ENCODE peak calls at places on chromosome 16, in five cellular contexts. I is activated T-cell treated with anti-CD3 and anti-CD28 coated beads, Interleukin-2, amount 50 U/mL, for 4 hours; Z is activated CD8-positive, alpha-beta memory T cell treated with anti-CD3 and anti-CD28 coated beads, Interleukin-2, amount 10 ng/mL, durations not matched to agents 7 days and 5 days; S is activated CD8-positive, alpha-beta T cell treated with anti-CD3 and anti-CD28 coated beads for 36 hours; O is gastroesophageal sphincter. K is an unnamed sample.

GRCh38 chr16:89094252-89094901 is 725 bp downstream of the ACSF3 start:
- ATAC-seq in I (no peak), Z (no peak), S (no peak), O (no peak), K (no peak)

GRCh38 chr16:6132121-6132520 is 1034.5 kb upstream of the EEF2KMT start:
- ATAC-seq in I (no peak), Z (no peak), S (no peak), O (no peak), K (no peak)

GRCh38 chr16:74743045-74743667 is 31.5 kb downstream of the FA2H start:
- ATAC-seq in I (no peak), Z (no peak), S (no peak), O (no peak), K (no peak)

GRCh38 chr16:64724339-64724738 is 397.5 kb downstream of the CDH11 start:
- ATAC-seq in I (no peak), Z (no peak), S (no peak), O (no peak), K (no peak)

GRCh38 chr16:12064291-12064690 is 87.8 kb downstream of the SNX29 start:
- ATAC-seq in I (no peak), Z (no peak), S (no peak), O (no peak), K (no peak)

GRCh38 chr16:714558-715447 is at the start of gene METRN:
- ATAC-seq in I (peak; percentile 90), Z (peak; percentile 92), S (peak; percentile 87), O (peak; percentile 94), K (peak; percentile 89)

GRCh38 chr16:88665148-88665547 is 2.3 kb upstream of the MVD start:
- ATAC-seq in I (no peak), Z (no peak), S (no peak), O (no peak), K (no peak)

GRCh38 chr16:74439685-74440084 is 18.4 kb upstream of the CLEC18B start:
- ATAC-seq in I (no peak), Z (no peak), S (no peak), O (no peak), K (no peak)

GRCh38 chr16:28917095-28917494 is 7.9 kb downstream of the RABEP2 start:
- ATAC-seq in I (no peak), Z (no peak), S (no peak), O (no peak), K (no peak)

GRCh38 chr16:87350681-87351319 is 32.8 kb downstream of the FBXO31 start:
- ATAC-seq in I (no peak), Z (no peak), S (no peak), O (peak; percentile 30), K (no peak)

GRCh38 chr16:11242658-11243057 is 13.3 kb downstream of the SOCS1 start:
- ATAC-seq in I (no peak), Z (no peak), S (no peak), O (no peak), K (no peak)

GRCh38 chr16:79618041-79618711 is 17.6 kb upstream of the MAF start:
- ATAC-seq in I (peak; percentile 19), Z (peak; percentile 73), S (peak; percentile 57), O (no peak), K (peak; percentile 83)

GRCh38 chr16:27407158-27407557 is 5.2 kb downstream of the IL21R start:
- ATAC-seq in I (peak; percentile 1), Z (peak; percentile 6), S (no peak), O (no peak), K (peak; percentile 1)

GRCh38 chr16:58515871-58516767 is 802 bp downstream of the SETD6 start:
- ATAC-seq in I (peak; percentile 69), Z (peak; percentile 71), S (peak; percentile 69), O (peak; percentile 2), K (peak; percentile 53)

GRCh38 chr16:82344157-82344556 is 174.1 kb upstream of the MPHOSPH6 start:
- ATAC-seq in I (no peak), Z (no peak), S (no peak), O (no peak), K (no peak)

GRCh38 chr16:1428511-1428910 is 2.4 kb upstream of the PERCC1 start:
- ATAC-seq in I (peak; percentile 86), Z (peak; percentile 67), S (peak; percentile 86), O (no peak), K (peak; percentile 61)

GRCh38 chr16:57640612-57641011 is 12.2 kb downstream of the ADGRG1 start:
- ATAC-seq in I (no peak), Z (no peak), S (no peak), O (no peak), K (no peak)

GRCh38 chr16:20650400-20651159 is 46.9 kb downstream of the ACSM1 start:
- ATAC-seq in I (no peak), Z (no peak), S (no peak), O (no peak), K (no peak)

GRCh38 chr16:24409045-24409444 is 130.3 kb upstream of the RBBP6 start:
- ATAC-seq in I (no peak), Z (no peak), S (no peak), O (no peak), K (no peak)

GRCh38 chr16:84507011-84507982 is 2.8 kb upstream of the MEAK7 start:
- ATAC-seq in I (no peak), Z (no peak), S (no peak), O (no peak), K (no peak)

GRCh38 chr16:12544477-12545291 is 259.0 kb downstream of the CPPED1 start:
- ATAC-seq in I (no peak), Z (no peak), S (no peak), O (no peak), K (no peak)

GRCh38 chr16:72536673-72537435 is 364.9 kb upstream of the PMFBP1 start:
- ATAC-seq in I (no peak), Z (no peak), S (no peak), O (no peak), K (no peak)

GRCh38 chr16:29784157-29784556 is 6.1 kb downstream of the ZG16 start:
- ATAC-seq in I (peak; percentile 93), Z (peak; percentile 31), S (peak; percentile 85), O (no peak), K (peak; percentile 96)

GRCh38 chr16:51152691-51153261 is 1.7 kb upstream of the SALL1 start:
- ATAC-seq in I (no peak), Z (no peak), S (no peak), O (no peak), K (no peak)

GRCh38 chr16:88684569-88685155 is 1.6 kb downstream of the SNAI3 start:
- ATAC-seq in I (no peak), Z (no peak), S (no peak), O (no peak), K (no peak)

GRCh38 chr16:84742561-84743200 is 42.9 kb downstream of the USP10 start:
- ATAC-seq in I (no peak), Z (no peak), S (no peak), O (no peak), K (no peak)

GRCh38 chr16:66706506-66706880 is 9.9 kb upstream of the CMTM4 start:
- ATAC-seq in I (no peak), Z (no peak), S (no peak), O (no peak), K (no peak)

GRCh38 chr16:4093495-4094137 is 22.6 kb downstream of the ADCY9 start:
- ATAC-seq in I (no peak), Z (no peak), S (no peak), O (peak; percentile 73), K (no peak)

GRCh38 chr16:79839851-79840321 is 239.3 kb upstream of the MAF start:
- ATAC-seq in I (no peak), Z (no peak), S (no peak), O (no peak), K (no peak)

GRCh38 chr16:24022797-24023196 is 187.0 kb downstream of the PRKCB start:
- ATAC-seq in I (no peak), Z (no peak), S (no peak), O (no peak), K (no peak)

GRCh38 chr16:85460983-85461813 is 151.9 kb upstream of the GSE1 start:
- ATAC-seq in I (no peak), Z (no peak), S (peak; percentile 44), O (peak; percentile 38), K (no peak)

GRCh38 chr16:66551362-66551761 is 1.0 kb upstream of the CKLF start:
- ATAC-seq in I (peak; percentile 28), Z (peak; percentile 53), S (peak; percentile 50), O (no peak), K (peak; percentile 37)

GRCh38 chr16:1656808-1657617 is 21.1 kb upstream of the JPT2 start:
- ATAC-seq in I (no peak), Z (no peak), S (no peak), O (no peak), K (no peak)

GRCh38 chr16:84927621-84928591 is 83.4 kb downstream of the ZDHHC7 start:
- ATAC-seq in I (no peak), Z (no peak), S (no peak), O (no peak), K (no peak)

GRCh38 chr16:84443166-84443802 is 61.2 kb downstream of the MEAK7 start:
- ATAC-seq in I (no peak), Z (no peak), S (no peak), O (no peak), K (no peak)